ENCODE peak calls at places on chromosomes 12 and 14, in nine cellular contexts. E is PC-9, V is osteocyte, C is type B pancreatic cell, L is left lung, G is endodermal cell, O is hepatocyte, Q is tibial artery, K is chondrocyte. P is an unnamed sample.

GRCh38 chr14:104844306-104845032 is 20.6 kb upstream of the CEP170B start:
- DNase-seq in E (no peak), V (no peak), C (no peak), L (peak; percentile 70), G (peak; percentile 83), O (no peak), Q (no peak), K (no peak), P (no peak)

GRCh38 chr12:100044266-100044665 is 59.5 kb upstream of the ANKS1B start:
- DNase-seq in E (no peak), V (no peak), C (no peak), L (no peak), G (no peak), O (no peak), Q (no peak), K (no peak), P (no peak)

GRCh38 chr12:125518074-125518473 is 452.8 kb downstream of the AACS start:
- DNase-seq in E (no peak), V (no peak), C (no peak), L (no peak), G (peak; percentile 91), O (peak; percentile 70), Q (no peak), K (no peak), P (no peak)

GRCh38 chr14:38039526-38039925 is 168.2 kb upstream of the SSTR1 start:
- DNase-seq in E (no peak), V (no peak), C (no peak), L (no peak), G (no peak), O (no peak), Q (no peak), K (no peak), P (no peak)

GRCh38 chr14:68506021-68506644 is 286.7 kb downstream of the ZFP36L1 start:
- DNase-seq in E (peak; percentile 52), V (no peak), C (no peak), L (peak; percentile 72), G (peak; percentile 44), O (no peak), Q (no peak), K (no peak), P (no peak)

GRCh38 chr12:111819191-111820158 is 22.6 kb upstream of the MAPKAPK5 start:
- DNase-seq in E (peak; percentile 86), V (no peak), C (no peak), L (no peak), G (no peak), O (peak; percentile 56), Q (no peak), K (no peak), P (no peak)

GRCh38 chr14:62031504-62031903 is 269.3 kb downstream of the SNAPC1 start:
- DNase-seq in E (peak; percentile 49), V (no peak), C (no peak), L (no peak), G (no peak), O (no peak), Q (no peak), K (no peak), P (no peak)

GRCh38 chr14:101243587-101244338 is 317.5 kb upstream of the DIO3 start:
- DNase-seq in E (no peak), V (peak; percentile 75), C (no peak), L (no peak), G (peak; percentile 28), O (no peak), Q (no peak), K (no peak), P (no peak)

GRCh38 chr14:100132161-100132902 is 27.1 kb downstream of the DEGS2 start:
- DNase-seq in E (no peak), V (no peak), C (no peak), L (no peak), G (no peak), O (no peak), Q (peak; percentile 56), K (no peak), P (no peak)

GRCh38 chr14:104369208-104369607 is 210.4 kb upstream of the C14orf180 start:
- DNase-seq in E (no peak), V (no peak), C (no peak), L (peak; percentile 63), G (no peak), O (no peak), Q (no peak), K (peak; percentile 59), P (no peak)

DNA sequence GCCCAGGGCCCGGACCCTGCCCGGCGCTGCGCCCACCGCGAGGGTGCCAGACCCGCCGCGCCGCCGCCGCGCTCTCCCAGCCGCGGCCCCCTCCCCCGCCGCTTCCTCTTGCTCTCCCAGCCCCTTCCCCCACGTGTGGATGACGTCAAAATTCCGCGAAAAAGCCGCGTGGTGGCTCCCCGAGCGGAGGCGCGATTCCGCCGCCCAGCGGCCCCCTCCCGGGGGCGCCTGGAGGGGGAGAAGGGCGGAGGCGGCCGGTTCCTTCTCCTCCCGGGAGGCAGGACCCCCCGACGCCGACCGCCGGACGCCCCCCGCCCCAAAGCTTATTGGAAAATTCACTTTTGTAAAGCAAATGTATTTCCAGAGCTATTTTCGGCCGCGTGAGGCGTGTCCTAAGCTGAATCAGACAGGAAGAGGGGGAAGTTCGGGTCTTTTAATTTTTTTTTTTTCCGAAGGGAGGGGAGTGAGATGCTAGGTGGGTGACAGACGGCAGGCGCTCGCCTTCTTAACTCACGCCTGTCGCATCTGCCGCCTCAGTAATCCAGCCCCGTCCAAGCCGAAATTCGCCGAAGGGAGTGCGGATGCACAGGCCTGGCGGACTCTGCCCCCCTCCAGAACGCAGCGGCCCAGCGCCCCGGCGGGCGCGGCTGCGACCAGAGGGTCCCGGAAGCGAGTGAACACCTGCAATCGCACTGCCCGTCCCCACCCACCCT is 4.1 kb upstream of the CCND2 start:
- DNase-seq in E (no peak), V (peak; percentile 82), C (peak; percentile 86), L (peak; percentile 95), G (peak; percentile 98), O (peak; percentile 92), Q (peak; percentile 82), K (no peak), P (peak; percentile 84)
- TF ChIP-seq CTCF in E (no peak), V (no peak), C (peak; percentile 27), L (no peak), G (peak; percentile 66), O (peak; percentile 42), Q (peak; percentile 4), K (peak; percentile 39), P (no peak)

GRCh38 chr12:129067482-129067881 is 214.2 kb downstream of the GLT1D1 start:
- DNase-seq in E (no peak), V (no peak), C (no peak), L (no peak), G (peak; percentile 89), O (peak; percentile 41), Q (no peak), K (no peak), P (no peak)
- TF ChIP-seq CTCF in E (no peak), V (peak; percentile 28), C (peak; percentile 49), L (no peak), G (peak; percentile 62), O (peak; percentile 27), Q (no peak), K (peak; percentile 39), P (no peak)

DNA sequence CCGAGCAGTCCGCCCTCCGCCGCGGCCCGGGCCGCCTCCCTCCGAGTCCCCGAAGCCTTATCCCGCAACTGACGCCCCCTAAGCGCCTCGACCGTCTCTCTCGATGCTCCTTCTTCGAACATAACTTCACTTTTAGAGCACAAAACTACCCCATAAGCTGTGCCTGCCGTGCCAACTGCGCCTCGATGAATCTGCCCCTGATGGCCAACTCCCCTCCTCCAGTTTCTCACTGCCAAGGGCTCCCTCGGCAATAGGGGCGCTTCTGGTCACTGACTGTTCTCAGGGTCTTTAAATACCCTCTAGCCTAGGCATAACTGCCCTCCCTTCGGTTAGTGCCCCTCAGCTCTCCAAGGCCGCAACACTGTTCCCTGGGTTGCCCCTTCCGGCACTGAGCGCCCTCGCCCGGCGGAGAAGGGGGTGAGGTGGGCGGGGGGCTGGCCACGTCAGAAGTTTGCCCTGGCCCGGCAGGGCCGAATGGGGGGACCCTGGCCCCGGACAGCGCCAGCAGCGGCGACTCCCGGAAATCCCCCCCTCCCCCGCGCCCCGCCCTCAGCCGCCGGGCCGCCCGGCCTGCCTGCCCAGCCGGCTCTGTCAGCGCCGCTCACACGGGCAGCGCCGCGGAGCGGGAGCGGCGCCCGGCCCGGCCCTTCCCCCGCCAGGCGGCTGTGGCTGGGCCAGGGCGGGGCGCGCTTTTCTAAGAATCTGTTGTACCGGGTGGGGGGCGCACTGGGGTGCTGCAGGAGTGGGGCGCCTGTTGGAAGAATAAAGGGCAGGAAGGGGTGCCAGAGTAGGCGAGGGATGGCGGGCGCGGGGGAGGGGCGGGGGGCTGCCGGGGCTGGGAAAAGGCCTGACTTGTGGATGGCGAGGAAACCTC is 10.6 kb downstream of the RARG start:
- DNase-seq in E (peak; percentile 47), V (peak; percentile 90), C (peak; percentile 82), L (peak; percentile 95), G (peak; percentile 96), O (peak; percentile 93), Q (peak; percentile 55), K (no peak), P (peak; percentile 66)
- TF ChIP-seq CTCF in E (no peak), V (peak; percentile 36), C (peak; percentile 52), L (no peak), G (peak; percentile 53), O (peak; percentile 30), Q (no peak), K (peak; percentile 70), P (no peak)

GRCh38 chr12:57091633-57092528 is 3.0 kb downstream of the NAB2 start:
- DNase-seq in E (no peak), V (no peak), C (no peak), L (peak; percentile 75), G (no peak), O (no peak), Q (no peak), K (no peak), P (no peak)

GRCh38 chr12:57089259-57090245 is 638 bp downstream of the NAB2 start:
- DNase-seq in E (no peak), V (no peak), C (peak; percentile 75), L (peak; percentile 89), G (peak; percentile 80), O (peak; percentile 83), Q (peak; percentile 86), K (no peak), P (peak; percentile 59)

GRCh38 chr12:57092529-57092862 is 3.6 kb downstream of the NAB2 start:
- DNase-seq in E (no peak), V (no peak), C (no peak), L (no peak), G (no peak), O (no peak), Q (no peak), K (no peak), P (no peak)

GRCh38 chr12:57090456-57090855 is 1.5 kb downstream of the NAB2 start:
- DNase-seq in E (no peak), V (no peak), C (no peak), L (no peak), G (no peak), O (no peak), Q (no peak), K (no peak), P (no peak)

DNA sequence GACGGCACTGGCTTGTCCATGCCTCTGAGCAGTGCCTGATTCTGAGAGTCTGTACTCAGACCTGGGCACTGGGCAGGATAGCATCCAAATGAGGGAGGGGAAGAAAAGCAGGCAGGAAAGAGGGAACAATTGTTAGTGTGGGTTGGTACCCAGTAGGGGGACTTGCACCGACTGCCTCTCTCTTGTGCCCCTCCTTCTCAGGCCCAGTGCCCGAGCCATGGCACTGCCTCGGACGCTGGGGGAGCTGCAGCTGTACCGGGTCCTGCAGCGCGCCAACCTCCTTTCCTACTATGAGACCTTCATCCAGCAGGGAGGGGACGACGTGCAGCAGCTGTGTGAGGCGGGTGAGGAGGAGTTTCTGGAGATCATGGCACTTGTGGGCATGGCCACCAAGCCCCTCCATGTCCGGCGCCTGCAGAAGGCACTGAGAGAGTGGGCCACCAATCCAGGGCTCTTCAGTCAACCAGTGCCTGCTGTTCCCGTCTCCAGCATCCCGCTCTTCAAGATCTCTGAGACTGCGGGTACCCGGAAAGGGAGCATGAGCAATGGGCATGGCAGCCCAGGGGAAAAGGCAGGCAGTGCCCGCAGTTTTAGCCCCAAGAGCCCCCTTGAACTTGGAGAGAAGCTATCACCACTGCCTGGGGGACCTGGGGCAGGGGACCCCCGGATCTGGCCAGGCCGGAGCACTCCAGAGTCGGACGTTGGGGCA is 2.2 kb downstream of the NAB2 start:
- DNase-seq in E (no peak), V (no peak), C (no peak), L (no peak), G (no peak), O (no peak), Q (peak; percentile 65), K (no peak), P (no peak)
- TF ChIP-seq CTCF in E (no peak), V (no peak), C (no peak), L (no peak), G (no peak), O (no peak), Q (peak; percentile 30), K (no peak), P (no peak)

P was measured in activated B cell treated with CpG ODN at 0.5 μM for 24 hours.